ENCODE peak calls at places on chromosomes 5 and 9, in four cellular contexts. P is MM.1S, X is epithelial cell of esophagus, C is HFF-Myc. W is an unnamed sample.

GRCh38 chr9:138122676-138123075 is 245.1 kb downstream of the CACNA1B start:
- DNase-seq in P (no peak), X (no peak), C (no peak), W (no peak)

GRCh38 chr9:4435197-4435596 is 55.1 kb upstream of the SLC1A1 start:
- DNase-seq in P (no peak), X (peak; percentile 68), C (peak; percentile 7), W (no peak)

GRCh38 chr9:121604242-121604641 is 47.2 kb upstream of the DAB2IP start:
- DNase-seq in P (no peak), X (no peak), C (no peak), W (no peak)

GRCh38 chr5:74382115-74382514 is 258.4 kb downstream of the ENC1 start:
- DNase-seq in P (no peak), X (no peak), C (no peak), W (no peak)

GRCh38 chr9:127523312-127523851 is 72.1 kb downstream of the LRSAM1 start:
- DNase-seq in P (no peak), X (peak; percentile 49), C (no peak), W (peak; percentile 12)

GRCh38 chr5:179233909-179234562 is 111.2 kb downstream of the ADAMTS2 start:
- DNase-seq in P (no peak), X (no peak), C (no peak), W (no peak)

GRCh38 chr5:124060413-124061095 is 548.6 kb downstream of the CSNK1G3 start:
- DNase-seq in P (no peak), X (no peak), C (no peak), W (no peak)

GRCh38 chr9:33908114-33908513 is 91.2 kb downstream of the UBE2R2 start:
- DNase-seq in P (no peak), X (no peak), C (no peak), W (no peak)

GRCh38 chr9:128495804-128496417 is 8.6 kb upstream of the GLE1 start:
- DNase-seq in P (no peak), X (peak; percentile 2), C (no peak), W (no peak)

GRCh38 chr9:20618361-20618799 is 3.9 kb downstream of the MLLT3 start:
- DNase-seq in P (no peak), X (peak; percentile 94), C (no peak), W (no peak)

GRCh38 chr9:93209097-93209496 is 25.2 kb downstream of the WNK2 start:
- DNase-seq in P (no peak), X (no peak), C (no peak), W (no peak)

GRCh38 chr9:127711831-127712274 is 3.6 kb downstream of the PTRH1 start:
- DNase-seq in P (no peak), X (no peak), C (no peak), W (no peak)

GRCh38 chr5:159022178-159022556 is 77.5 kb downstream of the EBF1 start:
- DNase-seq in P (no peak), X (no peak), C (no peak), W (no peak)

GRCh38 chr9:127915801-127916664 is 808 bp downstream of the ST6GALNAC4 start:
- DNase-seq in P (peak; percentile 87), X (no peak), C (no peak), W (no peak)

GRCh38 chr9:22379272-22379671 is 67.4 kb upstream of the DMRTA1 start:
- DNase-seq in P (no peak), X (no peak), C (no peak), W (no peak)

GRCh38 chr5:173231996-173232498 is 3.0 kb downstream of the NKX2-5 start:
- DNase-seq in P (no peak), X (no peak), C (no peak), W (no peak)

GRCh38 chr9:126520453-126520852 is 93.3 kb upstream of the LMX1B start:
- DNase-seq in P (no peak), X (no peak), C (no peak), W (no peak)

GRCh38 chr5:127820910-127821553 is 117.8 kb downstream of the CCDC192 start:
- DNase-seq in P (no peak), X (peak; percentile 24), C (no peak), W (no peak)

GRCh38 chr5:36651775-36652685 is 45.6 kb downstream of the SLC1A3 start:
- DNase-seq in P (no peak), X (peak; percentile 20), C (no peak), W (no peak)

DNA sequence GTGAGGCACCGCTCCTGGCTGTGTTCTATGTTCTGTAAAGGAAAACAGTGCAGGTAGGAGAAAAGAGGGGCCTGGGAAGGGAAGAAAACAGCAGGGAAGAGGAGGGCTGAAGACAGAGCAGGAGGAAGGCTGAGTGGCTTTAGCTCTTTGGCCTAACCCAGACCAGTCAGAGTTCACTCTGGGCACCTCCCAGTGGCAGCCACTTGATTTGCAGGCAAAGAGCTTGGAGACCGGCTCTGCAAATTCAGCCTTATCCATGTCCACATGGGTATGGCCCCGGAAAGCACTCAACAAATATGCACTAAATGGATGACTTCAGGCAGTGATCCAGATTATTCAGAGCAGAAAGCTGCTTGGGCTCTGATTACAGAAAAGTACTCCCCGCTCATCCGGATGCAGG is 4.4 kb upstream of the RNU6ATAC start:
- DNase-seq in P (no peak), X (no peak), C (no peak), W (no peak)
- TF ChIP-seq CTCF in P (peak; percentile 16), X (no peak), C (peak; percentile 29), W (peak; percentile 39)

DNA sequence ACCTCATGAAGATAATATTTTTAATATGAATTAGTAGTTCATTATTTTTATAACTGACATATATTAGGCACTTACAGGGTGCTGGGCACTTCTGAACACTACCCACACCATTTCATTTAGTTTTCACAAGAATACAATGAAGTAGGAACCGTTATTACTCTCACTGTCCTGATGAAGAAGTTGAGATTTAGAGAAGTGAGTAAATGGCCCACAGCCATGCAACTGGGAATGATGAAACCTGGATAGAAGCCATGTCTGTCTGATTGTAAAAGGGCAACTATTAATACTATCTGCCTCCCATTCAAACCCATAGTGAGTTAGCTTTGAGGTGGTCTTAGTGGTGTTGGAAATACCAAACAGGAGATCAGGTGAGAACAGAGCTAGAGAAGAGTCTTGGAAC is 29.6 kb upstream of the OTULINL start:
- DNase-seq in P (no peak), X (no peak), C (no peak), W (no peak)
- H3K4me3 ChIP-seq in P (no peak overlapping the region), X (no peak overlapping the region), C (no peak overlapping the region), W (no peak overlapping the region)

DNA sequence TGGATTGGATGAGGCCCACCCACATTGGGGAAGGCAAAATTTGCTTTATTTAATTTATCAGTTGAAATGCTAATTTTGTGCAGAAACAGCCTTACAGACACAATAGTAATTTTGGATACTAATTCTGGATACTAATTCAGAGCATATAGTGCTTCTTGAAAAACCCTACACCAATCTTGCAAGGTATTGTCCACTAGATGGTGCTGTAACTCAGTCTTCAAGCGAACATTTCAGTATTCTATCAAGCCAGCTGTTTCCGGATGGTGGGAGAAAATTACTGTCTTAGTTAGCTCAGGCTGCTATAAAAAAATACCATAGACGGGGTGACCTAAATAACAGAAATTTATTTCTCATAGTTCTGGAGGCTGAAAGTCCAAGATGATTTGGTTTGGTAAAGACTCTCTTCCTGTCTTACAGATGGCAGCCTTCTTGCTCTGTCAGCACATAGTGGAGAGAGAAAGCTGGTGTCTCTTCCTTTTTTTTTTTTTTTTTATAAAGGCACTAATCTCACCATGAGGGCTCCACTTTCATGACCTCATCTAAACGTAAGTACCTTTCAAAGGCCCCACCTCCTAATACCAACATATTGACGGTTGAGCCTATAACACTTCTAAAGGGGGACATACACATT is 1306.5 kb upstream of the CDH9 start:
- DNase-seq in P (peak; percentile 79), X (peak; percentile 77), C (no peak), W (no peak)
- TF ChIP-seq CTCF in P (peak; percentile 77), X (peak; percentile 69), C (no peak), W (peak; percentile 17)

DNA sequence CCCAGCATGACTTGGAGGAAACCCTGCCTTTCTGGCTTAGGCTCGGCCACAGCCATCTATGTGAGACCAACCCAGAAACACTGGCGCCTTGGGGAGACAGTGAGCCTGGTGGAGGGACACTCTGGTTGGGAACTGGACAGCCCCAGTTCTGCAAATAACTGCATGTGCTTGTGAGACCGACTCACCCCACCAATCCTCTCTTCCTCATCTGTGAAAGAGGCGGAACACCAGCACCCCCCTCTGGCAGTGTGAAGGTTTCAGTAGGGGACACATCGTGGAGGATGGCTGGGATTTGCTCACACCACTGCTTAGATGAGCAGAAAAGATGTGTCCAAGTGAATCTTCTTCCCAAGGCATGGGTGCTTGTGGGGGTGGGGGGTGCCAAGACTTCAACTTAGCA is 43.4 kb upstream of the N4BP3 start:
- DNase-seq in P (no peak), X (peak; percentile 66), C (no peak), W (no peak)
- H3K4me3 ChIP-seq in P (no peak overlapping the region), X (no peak overlapping the region), C (no peak overlapping the region), W (no peak overlapping the region)

GRCh38 chr5:177431317-177432142 is 5.1 kb downstream of the GRK6 start:
- DNase-seq in P (peak; percentile 94), X (no peak), C (no peak), W (peak; percentile 87)

GRCh38 chr5:177432905-177433657 is 6.6 kb downstream of the GRK6 start:
- DNase-seq in P (no peak), X (no peak), C (no peak), W (no peak)

GRCh38 chr5:177430972-177431316 is 4.5 kb downstream of the GRK6 start:
- DNase-seq in P (no peak), X (no peak), C (no peak), W (no peak)

GRCh38 chr5:177433658-177434217 is 7.3 kb downstream of the GRK6 start:
- DNase-seq in P (no peak), X (no peak), C (no peak), W (no peak)

GRCh38 chr5:177432143-177432904 is 5.8 kb downstream of the GRK6 start:
- DNase-seq in P (no peak), X (no peak), C (no peak), W (no peak)
- TF ChIP-seq CTCF in P (no peak), X (no peak), C (no peak), W (no peak)

GRCh38 chr5:148094336-148094735 is 30.6 kb downstream of the SPINK5 start:
- DNase-seq in P (no peak), X (no peak), C (no peak), W (no peak)
- H3K4me3 ChIP-seq in P (no peak overlapping the region), X (no peak overlapping the region), C (no peak overlapping the region), W (no peak overlapping the region)

W was measured in GM12864.